ENCODE peak calls at places on chromosome 2, in eight cellular contexts. H is RWPE1, A is dorsolateral prefrontal cortex, D is NCI-H345, I is cardiac fibroblast, B is GM20000, T is heart left ventricle, V is amniotic stem cell. S is an unnamed sample.

GRCh38 chr2:45436456-45436855 is 174.6 kb downstream of the SRBD1 start:
- DNase-seq in H (no peak), A (no peak), D (no peak), I (no peak), B (no peak), T (no peak), V (no peak), S (no peak)

GRCh38 chr2:127591221-127591923 is 54.6 kb upstream of the GPR17 start:
- DNase-seq in H (peak), A (peak), D (peak), I (peak), B (peak), T (peak), V (peak), S (no peak)

GRCh38 chr2:215748446-215748845 is 264.9 kb downstream of the MREG start:
- DNase-seq in H (no peak), A (peak), D (no peak), I (peak), B (no peak), T (peak), V (no peak), S (no peak)

GRCh38 chr2:128640166-128640846 is 321.6 kb upstream of the HS6ST1 start:
- DNase-seq in H (no peak), A (no peak), D (no peak), I (no peak), B (no peak), T (no peak), V (no peak), S (no peak)

GRCh38 chr2:13578547-13578946 is 861.8 kb downstream of the TRIB2 start:
- DNase-seq in H (no peak), A (no peak), D (no peak), I (no peak), B (no peak), T (no peak), V (no peak), S (no peak)

GRCh38 chr2:55838653-55839052 is 84.9 kb downstream of the EFEMP1 start:
- DNase-seq in H (peak), A (no peak), D (peak), I (no peak), B (no peak), T (no peak), V (no peak), S (no peak)

GRCh38 chr2:12321017-12321641 is 395.6 kb upstream of the TRIB2 start:
- DNase-seq in H (peak), A (peak), D (no peak), I (peak), B (no peak), T (peak), V (peak), S (peak)

GRCh38 chr2:241597561-241597960 is 39.0 kb downstream of the BOK start:
- DNase-seq in H (no peak), A (no peak), D (no peak), I (no peak), B (no peak), T (no peak), V (no peak), S (no peak)

GRCh38 chr2:37795938-37796337 is 124.5 kb upstream of the CDC42EP3 start:
- DNase-seq in H (no peak), A (no peak), D (no peak), I (peak), B (no peak), T (no peak), V (peak), S (peak)

GRCh38 chr2:238130111-238130695 is 8.3 kb upstream of the KLHL30 start:
- DNase-seq in H (no peak), A (no peak), D (no peak), I (no peak), B (no peak), T (no peak), V (no peak), S (no peak)

GRCh38 chr2:189442468-189442867 is 1.2 kb downstream of the WDR75 start:
- DNase-seq in H (no peak), A (no peak), D (peak), I (no peak), B (no peak), T (no peak), V (no peak), S (no peak)

GRCh38 chr2:240213226-240213475 is 72.7 kb upstream of the OTOS start:
- DNase-seq in H (no peak), A (no peak), D (no peak), I (no peak), B (no peak), T (no peak), V (no peak), S (no peak)

GRCh38 chr2:233929352-233929843 is 12.2 kb downstream of the TRPM8 start:
- DNase-seq in H (no peak), A (no peak), D (no peak), I (no peak), B (no peak), T (no peak), V (no peak), S (no peak)

GRCh38 chr2:86414996-86415395 is 26.2 kb upstream of the KDM3A start:
- DNase-seq in H (peak), A (no peak), D (peak), I (no peak), B (no peak), T (no peak), V (no peak), S (no peak)

GRCh38 chr2:194867328-194867727 is 789.7 kb upstream of the SLC39A10 start:
- DNase-seq in H (peak), A (no peak), D (peak), I (peak), B (peak), T (no peak), V (no peak), S (peak)

GRCh38 chr2:99066602-99067001 is 74.9 kb upstream of the C2orf15 start:
- DNase-seq in H (peak), A (peak), D (peak), I (peak), B (peak), T (no peak), V (peak), S (peak)

GRCh38 chr2:85134255-85135065 is 1.3 kb downstream of the TCF7L1 start:
- DNase-seq in H (peak), A (no peak), D (no peak), I (peak), B (peak), T (peak), V (no peak), S (no peak)

GRCh38 chr2:239236808-239237205 is 164.0 kb downstream of the HDAC4 start:
- DNase-seq in H (no peak), A (no peak), D (peak), I (no peak), B (no peak), T (no peak), V (no peak), S (no peak)

GRCh38 chr2:6065713-6066112 is 373.5 kb downstream of the SOX11 start:
- DNase-seq in H (no peak), A (no peak), D (no peak), I (no peak), B (no peak), T (no peak), V (no peak), S (no peak)

GRCh38 chr2:166419616-166419934 is 43.8 kb upstream of the SCN9A start:
- DNase-seq in H (peak), A (no peak), D (peak), I (peak), B (no peak), T (no peak), V (no peak), S (peak)

GRCh38 chr2:241225545-241225944 is 37.1 kb downstream of the ANO7 start:
- DNase-seq in H (no peak), A (no peak), D (no peak), I (no peak), B (no peak), T (no peak), V (no peak), S (no peak)

GRCh38 chr2:62920070-62920469 is 130.6 kb upstream of the OTX1 start:
- DNase-seq in H (no peak), A (no peak), D (no peak), I (peak), B (no peak), T (no peak), V (no peak), S (peak)

GRCh38 chr2:231613054-231613654 is 20.5 kb downstream of the TEX44 start:
- DNase-seq in H (no peak), A (no peak), D (peak), I (peak), B (no peak), T (no peak), V (no peak), S (peak)

GRCh38 chr2:28274911-28275685 is 117.6 kb upstream of the FOSL2 start:
- DNase-seq in H (peak), A (no peak), D (no peak), I (peak), B (no peak), T (peak), V (peak), S (peak)

GRCh38 chr2:47011264-47011663 is 95.7 kb upstream of the MCFD2 start:
- DNase-seq in H (no peak), A (no peak), D (no peak), I (no peak), B (no peak), T (no peak), V (no peak), S (no peak)

GRCh38 chr2:235599596-235600338 is 105.9 kb downstream of the AGAP1 start:
- DNase-seq in H (no peak), A (no peak), D (peak), I (no peak), B (no peak), T (no peak), V (no peak), S (no peak)

GRCh38 chr2:28276076-28276618 is 116.5 kb upstream of the FOSL2 start:
- DNase-seq in H (peak), A (peak), D (peak), I (peak), B (peak), T (no peak), V (peak), S (peak)

GRCh38 chr2:39099820-39100728 is 20.8 kb downstream of the SOS1 start:
- DNase-seq in H (no peak), A (no peak), D (no peak), I (peak), B (no peak), T (no peak), V (no peak), S (peak)

GRCh38 chr2:68912732-68913131 is 40.0 kb downstream of the GKN2 start:
- DNase-seq in H (no peak), A (no peak), D (no peak), I (no peak), B (no peak), T (no peak), V (no peak), S (no peak)

GRCh38 chr2:206211657-206212255 is 52.1 kb downstream of the EEF1B2 start:
- DNase-seq in H (peak), A (no peak), D (no peak), I (peak), B (no peak), T (no peak), V (peak), S (peak)

GRCh38 chr2:6535572-6535971 is 330.1 kb downstream of the CMPK2 start:
- DNase-seq in H (no peak), A (peak), D (no peak), I (no peak), B (no peak), T (no peak), V (no peak), S (no peak)

GRCh38 chr2:189104926-189105325 is 74.6 kb downstream of the COL5A2 start:
- DNase-seq in H (no peak), A (no peak), D (no peak), I (peak), B (no peak), T (no peak), V (no peak), S (peak)

GRCh38 chr2:195898505-195898904 is 170.1 kb downstream of the DNAH7 start:
- DNase-seq in H (peak), A (peak), D (no peak), I (peak), B (no peak), T (peak), V (peak), S (peak)

GRCh38 chr2:133369896-133370295 is 198.4 kb downstream of the NCKAP5 start:
- DNase-seq in H (no peak), A (no peak), D (no peak), I (no peak), B (no peak), T (no peak), V (no peak), S (no peak)

GRCh38 chr2:238996331-238997136 is 148.6 kb downstream of the TWIST2 start:
- DNase-seq in H (no peak), A (no peak), D (no peak), I (no peak), B (no peak), T (no peak), V (no peak), S (no peak)

GRCh38 chr2:233082934-233083755 is 23.0 kb downstream of the INPP5D start:
- DNase-seq in H (no peak), A (no peak), D (no peak), I (no peak), B (no peak), T (no peak), V (no peak), S (no peak)